ENCODE peak calls at places on chromosome 22, in ten cellular contexts. X is heart right ventricle, M is esophagus muscularis mucosa, W is thoracic aorta, D is tibial nerve, U is pancreas, A is upper lobe of right lung, H is heart left ventricle, S is hepatocyte, O is stomach. I is an unnamed sample. For H3K4me1, the result is how much of the 10 kb centered on the place peaks cover.

GRCh38 chr22:49670610-49671330 is 156.9 kb downstream of the BRD1 start:
- DNase-seq in X (peak), M (no peak), W (no peak), D (no peak), U (no peak), A (peak), H (no peak), S (no peak), O (peak), I (no peak)

GRCh38 chr22:26590525-26590858 is 560 bp upstream of the TPST2 start:
- DNase-seq in X (no peak), M (no peak), W (no peak), D (no peak), U (no peak), A (no peak), H (no peak), S (no peak), O (no peak), I (no peak)

GRCh38 chr22:33922268-33922667 is 2.0 kb upstream of the LARGE1 start:
- DNase-seq in X (peak), M (no peak), W (no peak), D (peak), U (peak), A (no peak), H (no peak), S (peak), O (peak), I (peak)

GRCh38 chr22:19060356-19061009 is 61.7 kb downstream of the DGCR2 start:
- DNase-seq in X (no peak), M (no peak), W (no peak), D (no peak), U (no peak), A (peak), H (peak), S (peak), O (no peak), I (no peak)

GRCh38 chr22:48099671-48100070 is 1337.2 kb downstream of the TBC1D22A start:
- DNase-seq in X (no peak), M (no peak), W (no peak), D (no peak), U (no peak), A (peak), H (no peak), S (no peak), O (peak), I (no peak)

GRCh38 chr22:41746563-41747400 is 47.5 kb downstream of the MEI1 start:
- DNase-seq in X (peak), M (no peak), W (peak), D (peak), U (peak), A (peak), H (peak), S (peak), O (peak), I (peak)

GRCh38 chr22:47434336-47435203 is 672.1 kb downstream of the TBC1D22A start:
- DNase-seq in X (no peak), M (peak), W (no peak), D (no peak), U (no peak), A (no peak), H (no peak), S (no peak), O (no peak), I (no peak)

GRCh38 chr22:31400023-31400397 is 606 bp downstream of the DRG1 start:
- DNase-seq in X (no peak), M (no peak), W (no peak), D (no peak), U (no peak), A (no peak), H (no peak), S (peak), O (no peak), I (no peak)

GRCh38 chr22:28329582-28330073 is 350.0 kb downstream of the TTC28 start:
- DNase-seq in X (no peak), M (no peak), W (no peak), D (no peak), U (no peak), A (no peak), H (no peak), S (no peak), O (no peak), I (no peak)

GRCh38 chr22:48256041-48256739 is 1493.7 kb downstream of the TBC1D22A start:
- DNase-seq in X (no peak), M (no peak), W (no peak), D (no peak), U (no peak), A (no peak), H (no peak), S (no peak), O (no peak), I (no peak)

GRCh38 chr22:22993184-22993583 is 77.1 kb upstream of the GNAZ start:
- DNase-seq in X (no peak), M (no peak), W (no peak), D (no peak), U (no peak), A (no peak), H (no peak), S (no peak), O (no peak), I (no peak)

GRCh38 chr22:17910561-17911311 is 113.6 kb downstream of the MICAL3 start:
- DNase-seq in X (peak), M (no peak), W (peak), D (peak), U (peak), A (no peak), H (peak), S (peak), O (no peak), I (peak)

GRCh38 chr22:42389137-42389536 is 43.1 kb downstream of the NFAM1 start:
- DNase-seq in X (no peak), M (no peak), W (no peak), D (no peak), U (no peak), A (no peak), H (no peak), S (no peak), O (no peak), I (peak)

GRCh38 chr22:37547249-37547741 is 13.0 kb upstream of the CDC42EP1 start:
- DNase-seq in X (no peak), M (no peak), W (no peak), D (no peak), U (no peak), A (no peak), H (no peak), S (no peak), O (no peak), I (no peak)
- H3K4me1 ChIP-seq in X (half or more), M (half or more), W (half or more), D (under half), U (under half), A (half or more), H (under half), S (under half), O (half or more), I (under half)

DNA sequence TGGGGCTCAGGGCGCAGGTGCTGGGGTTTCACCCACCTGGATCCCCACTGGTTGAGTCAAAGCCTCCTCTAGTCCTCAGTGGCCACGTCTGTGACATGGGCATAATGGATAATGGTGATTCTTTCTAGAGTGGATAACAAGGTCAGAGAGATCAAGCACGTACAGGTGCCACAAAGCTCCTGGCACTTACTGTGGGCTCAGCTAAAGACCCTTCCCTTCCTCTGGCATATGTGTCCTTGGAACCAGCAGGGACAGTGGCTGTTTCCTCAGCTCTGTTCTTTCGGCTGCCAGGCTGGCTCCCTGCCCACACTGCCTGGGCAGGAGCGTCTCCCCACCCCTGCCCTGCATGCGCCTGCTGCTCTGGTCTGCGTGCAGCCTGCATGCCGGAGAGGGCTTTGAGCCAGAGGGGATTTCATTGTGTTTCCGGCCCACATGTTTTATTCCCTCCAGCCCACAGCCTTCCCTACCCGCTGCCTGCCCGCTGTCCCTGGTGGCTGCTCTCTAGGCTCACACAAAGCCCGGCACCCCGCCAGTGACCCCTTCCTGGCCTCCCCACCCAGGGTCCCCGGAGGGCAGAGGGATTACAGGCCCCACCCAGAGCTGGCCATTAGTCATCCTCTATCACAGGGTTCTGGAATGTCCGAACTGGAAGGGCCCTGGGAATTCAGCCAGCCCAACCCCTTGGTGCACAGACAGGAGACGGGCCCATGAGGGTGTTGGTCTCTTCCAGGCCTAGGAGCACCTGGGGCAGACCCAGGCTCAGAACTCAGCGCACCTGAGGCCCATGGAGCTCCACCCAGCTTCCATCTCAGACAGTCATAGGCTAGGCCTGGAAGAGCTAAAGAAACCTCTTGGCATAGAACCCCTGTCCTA is 55.3 kb upstream of the GCAT start:
- DNase-seq in X (peak), M (peak), W (peak), D (peak), U (peak), A (peak), H (peak), S (peak), O (peak), I (peak)
- H3K4me3 ChIP-seq in X (peak), M (peak), W (peak), D (no peak), U (no peak), A (no peak), H (no peak), S (no peak), O (peak), I (no peak)

DNA sequence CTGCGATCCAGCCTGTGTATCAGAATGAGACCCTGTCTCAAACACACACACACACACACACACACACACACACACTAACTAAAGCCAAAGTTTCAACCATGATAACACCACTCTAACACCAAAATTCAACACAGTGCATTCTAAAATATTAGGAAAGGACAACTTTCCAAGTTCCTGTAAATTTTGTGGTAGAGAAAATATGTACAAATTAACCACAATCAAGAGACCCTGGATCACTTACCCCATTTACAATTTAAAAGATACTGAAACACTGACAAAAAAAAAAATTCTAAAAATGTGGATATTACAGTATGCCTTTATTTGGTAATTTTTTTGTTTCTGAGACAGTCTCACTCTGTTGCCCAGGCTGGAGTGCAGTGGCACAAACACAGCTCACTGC is 9.7 kb downstream of the MRTFA start:
- DNase-seq in X (no peak), M (no peak), W (no peak), D (no peak), U (no peak), A (no peak), H (no peak), S (no peak), O (no peak), I (no peak)
- H3K4me1 ChIP-seq in X (half or more), M (half or more), W (under half), D (under half), U (under half), A (under half), H (under half), S (under half), O (half or more), I (under half)

DNA sequence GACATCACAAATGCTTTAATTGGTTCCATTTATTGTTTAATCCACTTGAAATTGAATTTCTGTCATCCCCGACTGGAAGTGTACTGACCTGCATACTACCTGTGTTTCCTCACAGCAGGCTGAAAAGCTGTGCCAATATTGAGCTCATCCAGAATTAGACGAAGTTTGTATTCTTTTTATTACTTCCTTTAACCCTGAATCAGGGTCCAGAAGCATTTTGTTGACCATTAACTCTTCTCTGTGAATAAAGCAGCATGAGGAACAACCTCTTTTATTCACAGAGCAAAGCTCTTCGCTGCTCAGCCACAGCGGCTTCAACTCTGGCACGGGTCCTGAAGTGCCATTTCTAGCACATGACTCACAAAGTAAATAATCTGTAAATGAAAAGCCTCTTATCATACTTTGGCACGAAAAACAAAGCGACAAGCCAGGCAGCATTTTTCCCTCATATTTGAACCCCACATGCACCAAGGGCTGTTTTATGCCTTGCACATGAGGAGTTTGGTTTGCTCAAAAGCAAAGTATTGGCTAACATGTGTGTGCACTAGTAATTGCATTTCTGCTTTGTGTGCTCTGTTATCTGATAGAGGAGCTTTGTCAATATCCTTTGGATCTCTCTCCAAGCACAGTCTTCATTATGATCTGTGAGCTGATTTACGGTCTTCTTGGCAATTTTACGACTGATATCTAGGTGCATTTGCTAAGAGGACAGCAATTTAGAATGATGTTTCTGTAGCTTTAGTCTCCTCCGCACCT is 33.0 kb upstream of the APOBEC3A start:
- DNase-seq in X (peak), M (no peak), W (peak), D (peak), U (peak), A (peak), H (no peak), S (peak), O (peak), I (peak)
- H3K4me3 ChIP-seq in X (peak), M (peak), W (peak), D (peak), U (peak), A (peak), H (no peak), S (no peak), O (peak), I (no peak)

GRCh38 chr22:44848296-44848741 is 95.9 kb downstream of the ARHGAP8 start:
- DNase-seq in X (no peak), M (no peak), W (no peak), D (no peak), U (no peak), A (no peak), H (no peak), S (no peak), O (no peak), I (no peak)

GRCh38 chr22:44847380-44847779 is 95.0 kb downstream of the ARHGAP8 start:
- DNase-seq in X (no peak), M (no peak), W (no peak), D (no peak), U (no peak), A (no peak), H (no peak), S (no peak), O (no peak), I (no peak)

GRCh38 chr22:44850946-44851345 is 98.6 kb downstream of the ARHGAP8 start:
- DNase-seq in X (no peak), M (no peak), W (no peak), D (no peak), U (no peak), A (no peak), H (no peak), S (no peak), O (no peak), I (no peak)

GRCh38 chr22:44847892-44848291 is 95.5 kb downstream of the ARHGAP8 start:
- DNase-seq in X (no peak), M (no peak), W (no peak), D (no peak), U (no peak), A (no peak), H (peak), S (no peak), O (no peak), I (no peak)

DNA sequence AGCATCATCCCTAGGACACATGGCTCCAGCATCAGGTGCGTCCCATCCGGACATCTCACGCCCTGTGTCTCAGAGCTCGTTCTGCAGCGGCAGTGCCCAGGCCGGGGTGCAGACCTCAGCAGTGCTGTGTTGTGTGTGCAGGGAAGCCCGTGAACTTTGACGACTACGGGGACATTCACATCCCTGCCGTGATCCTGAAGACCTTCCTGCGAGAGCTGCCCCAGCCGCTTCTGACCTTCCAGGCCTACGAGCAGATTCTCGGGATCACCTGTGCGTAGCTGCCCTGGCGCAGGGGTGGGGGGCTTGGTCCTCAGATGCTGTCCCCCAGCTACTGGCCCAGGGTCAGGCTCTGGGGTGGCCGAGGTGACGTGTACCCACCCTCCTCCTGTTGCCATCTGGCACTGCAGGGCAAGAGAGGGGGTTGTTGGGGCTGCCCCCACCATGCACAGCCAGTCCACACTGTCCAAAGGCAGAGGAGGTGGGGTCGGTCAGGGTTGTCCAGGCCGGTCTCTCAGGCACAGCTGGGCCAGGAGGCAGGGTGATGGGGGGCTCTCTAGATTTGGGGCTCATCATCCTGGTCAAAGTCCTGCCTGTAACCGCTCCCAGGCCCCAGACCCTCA is 96.5 kb downstream of the ARHGAP8 start:
- DNase-seq in X (no peak), M (no peak), W (no peak), D (no peak), U (no peak), A (no peak), H (no peak), S (no peak), O (no peak), I (no peak)
- H3K4me1 ChIP-seq in X (under half), M (under half), W (under half), D (under half), U (under half), A (under half), H (under half), S (under half), O (under half), I (under half)

GRCh38 chr22:46082633-46083032 is 67.7 kb upstream of the PPARA start:
- DNase-seq in X (no peak), M (no peak), W (no peak), D (no peak), U (no peak), A (no peak), H (no peak), S (no peak), O (no peak), I (no peak)
- H3K4me3 ChIP-seq in X (peak), M (no peak), W (peak), D (peak), U (peak), A (peak), H (no peak), S (no peak), O (no peak), I (no peak)

GRCh38 chr22:20567371-20567847 is 60.0 kb downstream of the MED15 start:
- DNase-seq in X (no peak), M (no peak), W (no peak), D (no peak), U (no peak), A (no peak), H (no peak), S (no peak), O (no peak), I (peak)
- H3K4me1 ChIP-seq in X (under half), M (half or more), W (under half), D (under half), U (under half), A (half or more), H (under half), S (under half), O (under half), I (under half)

GRCh38 chr22:40043086-40043485 is 48.3 kb downstream of the FAM83F start:
- DNase-seq in X (peak), M (no peak), W (no peak), D (peak), U (peak), A (no peak), H (no peak), S (peak), O (no peak), I (no peak)
- H3K4me3 ChIP-seq in X (peak), M (peak), W (peak), D (peak), U (no peak), A (peak), H (no peak), S (no peak), O (peak), I (no peak)

GRCh38 chr22:37726240-37726887 is 29.5 kb downstream of the TRIOBP start:
- DNase-seq in X (no peak), M (no peak), W (no peak), D (no peak), U (no peak), A (no peak), H (no peak), S (no peak), O (no peak), I (no peak)
- H3K4me1 ChIP-seq in X (under half), M (under half), W (under half), D (under half), U (under half), A (under half), H (under half), S (under half), O (under half), I (under half)

DNA sequence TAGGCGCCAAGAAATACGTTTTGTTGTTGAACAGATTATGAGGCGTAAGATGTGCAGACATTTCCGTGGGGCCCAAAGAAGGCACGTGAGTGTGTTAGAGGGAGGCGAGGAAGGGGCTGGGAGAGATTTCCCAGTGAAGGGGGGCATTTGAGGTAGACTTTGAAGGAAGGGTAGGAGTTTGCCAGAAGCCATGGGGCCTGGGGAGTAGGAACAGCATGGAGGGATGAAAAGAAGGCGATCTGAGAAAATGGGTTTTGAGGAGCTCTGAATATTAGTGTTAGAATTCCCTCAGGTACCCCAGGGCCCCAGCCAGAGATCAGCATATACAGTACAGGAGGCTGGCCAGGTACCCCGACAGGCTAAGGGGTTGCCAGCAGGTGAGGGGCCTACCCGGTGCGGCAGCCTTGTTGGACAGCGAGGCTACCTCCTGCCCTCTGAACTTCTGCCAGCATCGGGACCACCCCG is 414 bp upstream of the MIEF1 start:
- DNase-seq in X (no peak), M (no peak), W (no peak), D (no peak), U (no peak), A (no peak), H (no peak), S (no peak), O (no peak), I (no peak)
- H3K4me3 ChIP-seq in X (peak), M (peak), W (peak), D (peak), U (peak), A (peak), H (peak), S (peak), O (peak), I (peak)

I was measured in right cardiac atrium.